ENCODE peak calls at places on chromosomes 5 and 9, in ten cellular contexts. Y is CD8-positive, alpha-beta memory T cell; I is cardiac muscle cell; C is A549; A is HCT116; L is left ventricle myocardium inferior; N is PC-3; V is SJSA1; D is heart right ventricle; R is spleen. G is an unnamed sample.
A peak's percentile ranks its signal among the peaks of the same experiment; 100 is the strongest.

GRCh38 chr5:138968601-138969000 is 93.5 kb upstream of the LRRTM2 start:
- DNase-seq in V (no peak), L (no peak), R (peak; percentile 38), C (no peak), Y (no peak), N (no peak), D (no peak), I (no peak), A (no peak), G (no peak)

GRCh38 chr9:121735065-121735791 is 83.8 kb downstream of the DAB2IP start:
- DNase-seq in N (peak; percentile 11), I (peak; percentile 49), A (no peak), Y (no peak), L (no peak), C (peak; percentile 77), D (no peak), R (no peak), V (no peak), G (no peak)

GRCh38 chr5:173597304-173597703 is 19.1 kb downstream of the BOD1 start:
- DNase-seq in R (no peak), N (no peak), I (no peak), Y (no peak), V (no peak), C (no peak), A (no peak), L (no peak), D (no peak), G (no peak)

GRCh38 chr9:76859860-76860259 is 46.1 kb downstream of the PRUNE2 start:
- DNase-seq in N (peak; percentile 63), I (no peak), D (no peak), V (no peak), R (no peak), A (no peak), C (no peak), Y (no peak), L (no peak), G (no peak)

GRCh38 chr9:109414125-109414785 is 83.9 kb downstream of the PTPN3 start:
- DNase-seq in D (no peak), N (no peak), V (no peak), R (no peak), I (peak; percentile 18), L (no peak), Y (no peak), A (no peak), C (no peak), G (no peak)

GRCh38 chr9:4277531-4277991 is 22.3 kb downstream of the GLIS3 start:
- DNase-seq in A (no peak), V (peak; percentile 23), L (no peak), Y (no peak), I (no peak), R (no peak), D (no peak), C (peak; percentile 50), N (no peak), G (no peak)

GRCh38 chr9:37732086-37732744 is 21.4 kb upstream of the TRMT10B start:
- DNase-seq in I (no peak), A (no peak), N (no peak), D (no peak), Y (no peak), V (no peak), R (no peak), C (no peak), L (no peak), G (no peak)

GRCh38 chr9:35705372-35705771 is 15.6 kb upstream of the TPM2 start:
- DNase-seq in V (no peak), N (no peak), Y (no peak), A (no peak), L (no peak), D (no peak), I (no peak), C (no peak), R (no peak), G (no peak)

GRCh38 chr5:104774372-104774771 is 1211.8 kb upstream of the NUDT12 start:
- DNase-seq in I (no peak), L (no peak), Y (no peak), R (no peak), V (no peak), N (no peak), D (no peak), C (no peak), A (no peak), G (no peak)

GRCh38 chr9:121743441-121744001 is 92.1 kb downstream of the DAB2IP start:
- DNase-seq in I (peak; percentile 90), N (peak; percentile 82), L (peak; percentile 87), Y (no peak), C (peak; percentile 96), V (peak; percentile 62), D (peak; percentile 89), R (peak; percentile 87), A (peak; percentile 56), G (no peak)

GRCh38 chr5:8615142-8615858 is 746.4 kb downstream of the MTRR start:
- DNase-seq in C (no peak), L (no peak), N (peak; percentile 67), V (no peak), A (no peak), R (no peak), I (no peak), Y (no peak), D (no peak), G (no peak)

GRCh38 chr5:133957591-133957990 is 10.8 kb downstream of the C5orf15 start:
- DNase-seq in R (no peak), C (no peak), I (no peak), N (no peak), A (no peak), L (no peak), D (no peak), V (no peak), Y (no peak), G (no peak)

GRCh38 chr5:131148835-131149234 is 16.2 kb downstream of the HINT1 start:
- DNase-seq in I (no peak), L (no peak), D (no peak), C (no peak), V (no peak), R (no peak), N (no peak), Y (no peak), A (no peak), G (no peak)

GRCh38 chr5:1330847-1331831 is 13.8 kb downstream of the CLPTM1L start:
- DNase-seq in I (no peak), Y (no peak), N (no peak), C (no peak), V (no peak), R (peak; percentile 73), D (no peak), L (no peak), A (no peak), G (no peak)
- H3K4me1 ChIP-seq in I (no peaks in the 10 kb centered on the region), Y (peaks cover under 1% of the 10 kb centered on the region), N (peaks cover 8% of the 10 kb centered on the region), C (peaks cover 23% of the 10 kb centered on the region), V (peaks cover 3% of the 10 kb centered on the region), R (no peaks in the 10 kb centered on the region), D (no peaks in the 10 kb centered on the region), L (peaks cover 3% of the 10 kb centered on the region), A (peaks cover 30% of the 10 kb centered on the region), G (no peaks in the 10 kb centered on the region)

DNA sequence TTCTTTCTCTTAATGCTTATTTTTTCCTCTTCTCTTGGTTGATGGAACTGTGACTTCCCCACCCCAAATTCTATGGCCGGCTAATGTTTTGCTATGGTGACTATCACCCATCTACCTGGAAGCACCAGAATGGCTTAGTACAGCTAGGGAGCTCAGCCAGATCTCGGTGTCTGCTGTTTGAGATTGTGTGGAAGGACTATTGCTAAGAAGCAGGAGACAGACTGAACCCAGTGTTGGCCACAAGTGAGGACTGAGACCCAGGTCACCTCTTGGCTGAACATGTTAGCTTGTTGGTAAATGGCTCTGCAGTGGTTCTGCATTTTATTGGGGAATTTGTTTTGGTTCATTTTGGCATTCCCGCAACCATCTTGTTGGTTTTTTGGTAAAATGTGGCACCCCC is 2.7 kb downstream of the PRRC2B start:
- DNase-seq in L (no peak), Y (no peak), N (no peak), C (no peak), R (no peak), I (no peak), A (no peak), D (no peak), V (no peak), G (no peak)
- H3K4me1 ChIP-seq in L (peaks cover 80% of the 10 kb centered on the region), Y (peaks cover 66% of the 10 kb centered on the region), N (peaks cover 27% of the 10 kb centered on the region), C (peaks cover 65% of the 10 kb centered on the region), R (peaks cover 71% of the 10 kb centered on the region), I (peaks cover 39% of the 10 kb centered on the region), A (peaks cover 48% of the 10 kb centered on the region), D (peaks cover 70% of the 10 kb centered on the region), V (peaks cover 41% of the 10 kb centered on the region), G (peaks cover 56% of the 10 kb centered on the region)

GRCh38 chr5:150645070-150645700 is 4.7 kb downstream of the SYNPO start:
- DNase-seq in A (no peak), L (peak; percentile 78), C (no peak), D (peak; percentile 81), Y (no peak), R (no peak), N (peak; percentile 51), I (peak; percentile 38), V (peak; percentile 81), G (no peak)
- H3K4me1 ChIP-seq in A (peaks cover 56% of the 10 kb centered on the region), L (peaks cover 100% of the 10 kb centered on the region), C (peaks cover 54% of the 10 kb centered on the region), D (peaks cover 98% of the 10 kb centered on the region), Y (no peaks in the 10 kb centered on the region), R (peaks cover 25% of the 10 kb centered on the region), N (peaks cover 49% of the 10 kb centered on the region), I (peaks cover 31% of the 10 kb centered on the region), V (peaks cover 55% of the 10 kb centered on the region), G (no peaks in the 10 kb centered on the region)

GRCh38 chr9:93121316-93122241 is 12.5 kb downstream of the NINJ1 start:
- DNase-seq in A (no peak), N (no peak), I (no peak), D (no peak), V (no peak), Y (no peak), C (no peak), R (peak; percentile 79), L (peak; percentile 13), G (peak; percentile 6)
- H3K4me1 ChIP-seq in A (peaks cover 19% of the 10 kb centered on the region), N (peaks cover 12% of the 10 kb centered on the region), I (peaks cover 2% of the 10 kb centered on the region), D (peaks cover 22% of the 10 kb centered on the region), V (peaks cover 27% of the 10 kb centered on the region), Y (peaks cover 34% of the 10 kb centered on the region), C (peaks cover 17% of the 10 kb centered on the region), R (peaks cover 42% of the 10 kb centered on the region), L (peaks cover 28% of the 10 kb centered on the region), G (peaks cover 16% of the 10 kb centered on the region)

GRCh38 chr5:176545388-176545736 is 3.8 kb upstream of the CDHR2 start:
- DNase-seq in A (no peak), R (no peak), V (no peak), C (no peak), L (no peak), N (no peak), D (no peak), I (no peak), Y (no peak), G (no peak)

GRCh38 chr5:176547811-176548210 is 1.3 kb upstream of the CDHR2 start:
- DNase-seq in R (no peak), N (peak; percentile 45), A (no peak), I (no peak), C (no peak), V (no peak), D (no peak), L (no peak), Y (no peak), G (no peak)

GRCh38 chr5:176548967-176549444 is at the start of gene CDHR2:
- DNase-seq in V (no peak), I (no peak), A (no peak), D (no peak), Y (no peak), C (no peak), N (no peak), L (no peak), R (no peak), G (no peak)

GRCh38 chr5:176543428-176544182 is 5.5 kb upstream of the CDHR2 start:
- DNase-seq in N (peak; percentile 73), C (peak; percentile 53), D (peak; percentile 71), A (no peak), I (peak; percentile 82), L (peak; percentile 83), Y (peak; percentile 60), R (peak; percentile 95), V (peak; percentile 38), G (peak; percentile 64)

GRCh38 chr5:176545737-176546509 is 3.2 kb upstream of the CDHR2 start:
- DNase-seq in L (no peak), V (no peak), D (no peak), Y (no peak), N (peak; percentile 75), C (no peak), A (no peak), I (no peak), R (no peak), G (no peak)
- H3K4me1 ChIP-seq in L (peaks cover 50% of the 10 kb centered on the region), V (peaks cover 28% of the 10 kb centered on the region), D (peaks cover 23% of the 10 kb centered on the region), Y (peaks cover 58% of the 10 kb centered on the region), N (peaks cover 48% of the 10 kb centered on the region), C (peaks cover 45% of the 10 kb centered on the region), A (peaks cover 58% of the 10 kb centered on the region), I (peaks cover 10% of the 10 kb centered on the region), R (peaks cover 41% of the 10 kb centered on the region), G (peaks cover 34% of the 10 kb centered on the region)

G was measured in naive thymus-derived CD4-positive, alpha-beta T cell.